ENCODE peak calls at places on chromosome 15, in seven cellular contexts. K is aorta; U is K562; R is mesendoderm; E is CD8-positive, alpha-beta T cell; H is breast epithelium; W is GM23338. Z is an unnamed sample. For H3K4me1, the result is how much of the 10 kb centered on the place peaks cover.

GRCh38 chr15:72358121-72358520 is 17.7 kb downstream of the HEXA start:
- DNase-seq in H (no peak), U (no peak), W (no peak), R (no peak), E (no peak), K (no peak), Z (no peak)

GRCh38 chr15:38042707-38043445 is 108.4 kb downstream of the TMCO5A start:
- DNase-seq in E (no peak), W (no peak), R (no peak), H (no peak), K (no peak), U (no peak), Z (no peak)

GRCh38 chr15:39888809-39889208 is 31.3 kb downstream of the GPR176 start:
- DNase-seq in R (peak), H (no peak), K (no peak), E (no peak), W (peak), U (no peak), Z (no peak)

GRCh38 chr15:39997031-39997430 is 42.0 kb downstream of the SRP14 start:
- DNase-seq in U (no peak), K (no peak), H (no peak), W (no peak), E (no peak), R (no peak), Z (no peak)

GRCh38 chr15:65773386-65774111 is 18.5 kb downstream of the DENND4A start:
- DNase-seq in K (no peak), H (no peak), R (no peak), E (no peak), U (no peak), W (no peak), Z (no peak)

GRCh38 chr15:69755571-69756310 is 303.1 kb downstream of the RPLP1 start:
- DNase-seq in R (no peak), U (no peak), W (peak), E (peak), H (no peak), K (no peak), Z (peak)

GRCh38 chr15:64017591-64018163 is 28.6 kb downstream of the DAPK2 start:
- DNase-seq in W (no peak), R (no peak), E (no peak), K (no peak), H (no peak), U (no peak), Z (no peak)

GRCh38 chr15:51380999-51381806 is 39.7 kb downstream of the GLDN start:
- DNase-seq in W (peak), K (no peak), E (no peak), H (no peak), U (peak), R (peak), Z (peak)

GRCh38 chr15:77819841-77820728 is 187.4 kb upstream of the LINGO1 start:
- DNase-seq in W (peak), H (no peak), R (peak), K (no peak), E (no peak), U (peak), Z (no peak)

GRCh38 chr15:72532991-72533601 is 59.0 kb downstream of the ARIH1 start:
- DNase-seq in K (no peak), H (no peak), E (no peak), U (no peak), R (peak), W (peak), Z (no peak)

GRCh38 chr15:50685191-50685975 is 1.2 kb downstream of the TRPM7 start:
- DNase-seq in H (no peak), W (peak), U (no peak), R (no peak), E (no peak), K (no peak), Z (no peak)

GRCh38 chr15:34755419-34755773 is 598 bp upstream of the GJD2 start:
- DNase-seq in R (no peak), K (no peak), H (no peak), W (no peak), U (no peak), E (no peak), Z (no peak)

GRCh38 chr15:34754674-34755418 is at the start of gene GJD2:
- DNase-seq in U (no peak), H (no peak), R (peak), W (peak), E (no peak), K (peak), Z (no peak)

GRCh38 chr15:34757262-34757661 is 2.5 kb upstream of the GJD2 start:
- DNase-seq in W (no peak), R (no peak), H (no peak), E (no peak), K (no peak), U (no peak), Z (no peak)

GRCh38 chr15:34753236-34753894 is 1.4 kb downstream of the GJD2 start:
- DNase-seq in W (peak), K (peak), U (peak), R (peak), E (no peak), H (no peak), Z (no peak)

GRCh38 chr15:34754171-34754580 is 622 bp downstream of the GJD2 start:
- DNase-seq in W (peak), U (no peak), K (no peak), E (no peak), R (no peak), H (no peak), Z (no peak)
- H3K4me3 ChIP-seq in W (peak), U (no peak), K (no peak), E (no peak), R (no peak), H (no peak), Z (no peak)

DNA sequence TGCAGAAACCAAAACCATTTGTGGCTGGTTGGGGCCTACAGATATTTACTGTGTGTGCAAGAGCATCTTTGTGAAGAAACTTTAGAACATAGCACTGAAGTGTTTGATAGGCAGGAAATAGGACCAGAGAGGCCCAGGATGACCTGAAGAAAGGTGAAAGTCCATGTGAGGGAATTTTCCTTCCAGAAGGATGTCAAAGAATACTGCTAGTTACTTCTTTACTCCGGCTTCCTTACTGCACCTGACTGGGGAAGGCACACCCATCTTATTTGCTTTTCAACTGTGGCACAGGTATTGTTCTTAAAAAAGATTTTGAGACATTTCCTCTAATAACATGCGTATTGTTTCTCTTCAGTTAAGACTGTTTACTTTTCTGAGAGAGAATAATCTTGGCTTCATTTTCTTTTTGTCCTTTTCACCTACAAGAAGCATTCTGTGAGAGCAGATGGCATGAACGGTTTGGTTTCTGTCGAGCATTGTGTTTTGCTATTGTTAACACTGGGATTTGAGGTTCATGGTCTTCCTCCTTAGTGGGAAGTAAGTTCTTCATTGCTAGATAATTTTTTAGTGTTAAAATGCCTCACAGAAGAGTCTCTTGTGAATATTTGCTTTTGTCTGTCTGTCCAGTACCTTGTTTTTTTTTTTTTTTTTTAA is 71.5 kb downstream of the SLCO3A1 start:
- DNase-seq in H (no peak), K (no peak), E (no peak), U (no peak), R (no peak), W (no peak), Z (no peak)
- H3K4me1 ChIP-seq in H (under half), K (under half), E (under half), U (under half), R (under half), W (under half), Z (under half)

GRCh38 chr15:26376243-26376642 is 396.6 kb downstream of the GABRB3 start:
- DNase-seq in E (no peak), W (no peak), H (no peak), R (no peak), K (no peak), U (no peak), Z (no peak)
- H3K27ac ChIP-seq in E (no peak), W (no peak), H (no peak), R (no peak), K (no peak), U (no peak), Z (no peak)

DNA sequence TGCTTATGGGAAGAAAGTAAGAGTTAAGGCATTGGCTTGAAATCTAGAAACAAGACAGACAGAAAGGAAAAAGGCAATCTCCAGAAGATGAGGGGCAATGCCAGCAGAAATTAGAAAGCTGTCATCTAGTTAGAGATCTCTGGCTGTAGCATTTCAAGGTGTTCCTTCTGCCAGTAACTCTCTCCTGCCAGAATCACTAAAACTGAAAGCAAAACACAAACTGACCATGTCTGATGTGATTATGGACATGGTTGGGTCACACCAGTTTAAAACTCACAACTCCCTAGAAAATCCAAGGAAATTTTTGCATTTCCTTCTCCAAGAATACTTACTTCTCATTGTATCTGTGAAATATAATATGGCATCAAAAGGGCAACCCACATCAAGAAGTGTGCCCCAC is 82.9 kb downstream of the LDHAL6B start:
- DNase-seq in K (no peak), H (no peak), W (no peak), R (no peak), U (no peak), E (no peak), Z (no peak)
- H3K4me3 ChIP-seq in K (no peak), H (no peak), W (no peak), R (no peak), U (no peak), E (no peak), Z (no peak)

GRCh38 chr15:66876731-66877545 is 174.9 kb downstream of the SMAD6 start:
- DNase-seq in K (no peak), W (no peak), E (no peak), U (no peak), H (no peak), R (no peak), Z (no peak)
- H3K4me1 ChIP-seq in K (under half), W (under half), E (under half), U (under half), H (under half), R (under half), Z (under half)

GRCh38 chr15:58390118-58390517 is 41.7 kb upstream of the LIPC start:
- DNase-seq in E (no peak), R (no peak), K (no peak), U (no peak), H (no peak), W (no peak), Z (no peak)

GRCh38 chr15:58392141-58392540 is 39.6 kb upstream of the LIPC start:
- DNase-seq in U (no peak), K (no peak), H (no peak), E (no peak), R (peak), W (no peak), Z (no peak)

GRCh38 chr15:58391088-58391487 is 40.7 kb upstream of the LIPC start:
- DNase-seq in H (no peak), R (no peak), W (no peak), E (no peak), K (no peak), U (no peak), Z (no peak)

GRCh38 chr15:58393196-58393790 is 38.5 kb upstream of the LIPC start:
- DNase-seq in W (no peak), K (no peak), R (no peak), H (no peak), U (no peak), E (no peak), Z (no peak)

DNA sequence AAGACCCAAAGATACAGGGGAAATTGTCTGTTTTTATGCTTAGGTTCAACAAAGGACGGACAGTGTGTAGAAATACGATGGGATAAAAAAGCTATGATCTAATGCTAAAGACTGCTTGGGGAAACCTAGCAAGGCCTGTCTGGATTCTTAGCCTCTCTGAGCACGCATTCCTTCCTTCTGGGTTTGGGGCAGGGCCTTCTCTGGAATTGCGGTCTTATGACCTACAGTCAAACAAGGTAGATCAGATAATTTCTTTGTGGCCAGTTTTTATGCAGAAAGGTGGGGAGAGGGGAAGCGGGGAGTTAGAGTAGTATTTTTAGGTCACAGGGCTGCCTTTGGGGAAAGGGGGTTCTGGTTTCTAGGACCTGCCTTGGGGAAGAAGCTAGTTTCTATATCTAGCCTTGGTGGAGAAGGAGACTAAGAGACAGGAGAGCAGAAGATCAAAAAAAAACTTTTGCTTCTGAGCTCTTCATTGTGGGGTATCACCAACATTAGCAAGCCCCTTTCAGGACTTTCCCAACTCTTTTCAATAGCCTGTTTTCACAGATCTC is 39.1 kb upstream of the LIPC start:
- DNase-seq in H (no peak), K (no peak), E (no peak), R (peak), U (no peak), W (no peak), Z (no peak)
- H3K27ac ChIP-seq in H (peak), K (no peak), E (no peak), R (no peak), U (peak), W (no peak), Z (no peak)

GRCh38 chr15:96336045-96336642 is 5.6 kb downstream of the NR2F2 start:
- DNase-seq in U (peak), R (no peak), E (no peak), W (peak), K (no peak), H (no peak), Z (no peak)

GRCh38 chr15:96337991-96338771 is 7.7 kb downstream of the NR2F2 start:
- DNase-seq in W (peak), R (no peak), K (no peak), U (no peak), H (no peak), E (no peak), Z (no peak)

GRCh38 chr15:96338772-96339661 is 8.5 kb downstream of the NR2F2 start:
- DNase-seq in U (peak), E (no peak), K (no peak), W (peak), H (no peak), R (peak), Z (no peak)

GRCh38 chr15:96336643-96337353 is 6.3 kb downstream of the NR2F2 start:
- DNase-seq in H (peak), U (no peak), W (peak), R (peak), E (no peak), K (no peak), Z (no peak)

DNA sequence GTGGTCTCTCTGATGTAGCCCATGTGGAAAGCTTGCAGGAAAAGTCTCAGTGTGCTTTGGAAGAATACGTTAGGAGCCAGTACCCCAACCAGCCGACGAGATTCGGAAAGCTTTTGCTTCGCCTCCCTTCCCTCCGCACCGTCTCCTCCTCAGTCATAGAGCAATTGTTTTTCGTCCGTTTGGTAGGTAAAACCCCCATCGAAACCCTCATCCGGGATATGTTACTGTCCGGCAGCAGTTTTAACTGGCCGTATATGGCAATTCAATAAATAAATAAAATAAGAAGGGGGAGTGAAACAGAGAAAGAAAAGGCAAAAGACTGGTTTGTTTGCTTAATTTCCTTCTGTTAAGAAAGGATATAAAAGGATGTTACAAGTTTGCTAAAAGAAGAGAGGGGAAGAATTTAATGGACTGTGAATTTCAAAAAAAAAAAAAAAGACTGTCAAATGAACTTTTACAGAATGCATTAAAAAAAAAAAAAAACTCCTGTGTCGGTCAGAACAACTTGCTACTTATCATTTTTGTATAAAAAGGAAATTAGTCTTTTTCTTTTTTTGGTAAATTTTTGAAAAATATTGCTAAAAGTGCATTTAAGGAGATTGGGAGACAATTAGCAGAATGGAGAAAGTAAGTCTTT is 7.0 kb downstream of the NR2F2 start:
- DNase-seq in K (no peak), R (no peak), E (no peak), W (peak), U (no peak), H (no peak), Z (no peak)
- H3K4me3 ChIP-seq in K (peak), R (no peak), E (no peak), W (peak), U (peak), H (peak), Z (peak)